ENCODE peak calls at places on chromosomes 4 and X, in five cellular contexts. One of them, this sample, is unnamed.
A peak's percentile ranks its signal among the peaks of the same experiment; 100 is the strongest.

GRCh38 chrX:28585767-28586166 is 1.5 kb upstream of the IL1RAPL1 start:
- DNase-seq in ascending aorta: no peak
- DNase-seq in endodermal cell: peak; percentile 50
- DNase-seq in Panc1: no peak
- DNase-seq in sigmoid colon: no peak
- DNase-seq in this sample: no peak

GRCh38 chr4:3299122-3299521 is 6.3 kb downstream of the RGS12 start:
- DNase-seq in sigmoid colon: no peak
- DNase-seq in Panc1: no peak
- DNase-seq in ascending aorta: peak; percentile 50
- DNase-seq in endodermal cell: peak; percentile 35
- DNase-seq in this sample: no peak

GRCh38 chrX:118513120-118513899 is 17.7 kb downstream of the DOCK11 start:
- DNase-seq in endodermal cell: no peak
- DNase-seq in ascending aorta: peak; percentile 70
- DNase-seq in sigmoid colon: no peak
- DNase-seq in Panc1: no peak
- DNase-seq in this sample: no peak

GRCh38 chr4:79466621-79467020 is 58.6 kb upstream of the GK2 start:
- DNase-seq in endodermal cell: no peak
- DNase-seq in ascending aorta: no peak
- DNase-seq in sigmoid colon: no peak
- DNase-seq in Panc1: no peak
- DNase-seq in this sample: no peak

GRCh38 chrX:153400146-153401132 is 711 bp downstream of the PNMA6E start:
- DNase-seq in ascending aorta: no peak
- DNase-seq in endodermal cell: peak; percentile 86
- DNase-seq in sigmoid colon: no peak
- DNase-seq in Panc1: no peak
- DNase-seq in this sample: peak; percentile 82

GRCh38 chr4:121484633-121485032 is 103.8 kb upstream of the QRFPR start:
- DNase-seq in Panc1: peak; percentile 20
- DNase-seq in endodermal cell: peak; percentile 77
- DNase-seq in sigmoid colon: no peak
- DNase-seq in ascending aorta: no peak
- DNase-seq in this sample: peak; percentile 52

GRCh38 chr4:165929662-165930061 is 56.6 kb downstream of the TLL1 start:
- DNase-seq in sigmoid colon: no peak
- DNase-seq in Panc1: no peak
- DNase-seq in ascending aorta: no peak
- DNase-seq in endodermal cell: no peak
- DNase-seq in this sample: no peak

GRCh38 chr4:26197018-26197779 is 123.6 kb upstream of the RBPJ start:
- DNase-seq in sigmoid colon: no peak
- DNase-seq in endodermal cell: no peak
- DNase-seq in Panc1: peak; percentile 93
- DNase-seq in ascending aorta: peak; percentile 65
- DNase-seq in this sample: no peak

GRCh38 chr4:75555294-75556164 is at the start of gene ODAPH:
- DNase-seq in sigmoid colon: no peak
- DNase-seq in endodermal cell: peak; percentile 50
- DNase-seq in ascending aorta: no peak
- DNase-seq in Panc1: no peak
- DNase-seq in this sample: peak; percentile 14

GRCh38 chr4:99853993-99854392 is 37.4 kb downstream of the DAPP1 start:
- DNase-seq in ascending aorta: no peak
- DNase-seq in Panc1: no peak
- DNase-seq in endodermal cell: no peak
- DNase-seq in sigmoid colon: no peak
- DNase-seq in this sample: no peak

GRCh38 chr4:119748853-119749252 is 120.2 kb upstream of the PDE5A start:
- DNase-seq in ascending aorta: no peak
- DNase-seq in endodermal cell: no peak
- DNase-seq in Panc1: no peak
- DNase-seq in sigmoid colon: no peak
- DNase-seq in this sample: no peak

GRCh38 chrX:48996969-48997368 is 5.1 kb downstream of the GRIPAP1 start:
- DNase-seq in endodermal cell: peak; percentile 65
- DNase-seq in Panc1: no peak
- DNase-seq in ascending aorta: no peak
- DNase-seq in sigmoid colon: no peak
- DNase-seq in this sample: peak; percentile 49

GRCh38 chr4:164461901-164462300 is 292.0 kb upstream of the SMIM31 start:
- DNase-seq in endodermal cell: no peak
- DNase-seq in ascending aorta: no peak
- DNase-seq in sigmoid colon: no peak
- DNase-seq in Panc1: no peak
- DNase-seq in this sample: no peak

GRCh38 chrX:3393581-3394111 is 47.2 kb upstream of the MXRA5 start:
- DNase-seq in ascending aorta: no peak
- DNase-seq in Panc1: no peak
- DNase-seq in endodermal cell: peak; percentile 50
- DNase-seq in sigmoid colon: no peak
- DNase-seq in this sample: no peak

GRCh38 chr4:181548873-181549541 is 694.2 kb upstream of the TENM3 start:
- DNase-seq in endodermal cell: no peak
- DNase-seq in sigmoid colon: no peak
- DNase-seq in ascending aorta: no peak
- DNase-seq in Panc1: peak; percentile 7
- DNase-seq in this sample: no peak

GRCh38 chr4:71559957-71560541 is 221.2 kb downstream of the SLC4A4 start:
- DNase-seq in ascending aorta: no peak
- DNase-seq in endodermal cell: no peak
- DNase-seq in Panc1: no peak
- DNase-seq in sigmoid colon: no peak
- DNase-seq in this sample: no peak

GRCh38 chrX:145552643-145553042 is 265.0 kb upstream of the SLITRK2 start:
- DNase-seq in Panc1: no peak
- DNase-seq in ascending aorta: no peak
- DNase-seq in sigmoid colon: no peak
- DNase-seq in endodermal cell: no peak
- DNase-seq in this sample: no peak

GRCh38 chr4:65661469-65661868 is 8.8 kb downstream of the EPHA5 start:
- DNase-seq in Panc1: no peak
- DNase-seq in sigmoid colon: no peak
- DNase-seq in endodermal cell: peak; percentile 63
- DNase-seq in ascending aorta: no peak
- DNase-seq in this sample: no peak

GRCh38 chr4:59091376-59092142 is 1981.4 kb upstream of the IGFBP7 start:
- DNase-seq in sigmoid colon: peak; percentile 54
- DNase-seq in endodermal cell: peak; percentile 57
- DNase-seq in Panc1: no peak
- DNase-seq in ascending aorta: no peak
- DNase-seq in this sample: no peak

GRCh38 chrX:10859353-10859752 is 239.0 kb upstream of the MID1 start:
- DNase-seq in sigmoid colon: no peak
- DNase-seq in ascending aorta: no peak
- DNase-seq in endodermal cell: no peak
- DNase-seq in Panc1: no peak
- DNase-seq in this sample: no peak

GRCh38 chrX:24014388-24015018 is 12.5 kb downstream of the KLHL15 start:
- DNase-seq in sigmoid colon: no peak
- DNase-seq in Panc1: no peak
- DNase-seq in endodermal cell: no peak
- DNase-seq in ascending aorta: no peak
- DNase-seq in this sample: no peak

GRCh38 chr4:12979797-12980196 is 504.3 kb downstream of the RAB28 start:
- DNase-seq in ascending aorta: no peak
- DNase-seq in endodermal cell: no peak
- DNase-seq in sigmoid colon: peak; percentile 81
- DNase-seq in Panc1: no peak
- DNase-seq in this sample: no peak

GRCh38 chrX:123731987-123732678 is 719 bp downstream of the THOC2 start:
- DNase-seq in endodermal cell: peak; percentile 66
- DNase-seq in Panc1: no peak
- DNase-seq in ascending aorta: no peak
- DNase-seq in sigmoid colon: no peak
- DNase-seq in this sample: peak; percentile 9

GRCh38 chr4:55884093-55884850 is 30.8 kb downstream of the EXOC1 start:
- DNase-seq in sigmoid colon: no peak
- DNase-seq in ascending aorta: no peak
- DNase-seq in Panc1: no peak
- DNase-seq in endodermal cell: no peak
- DNase-seq in this sample: no peak

GRCh38 chr4:25367004-25367621 is 9.9 kb upstream of the ANAPC4 start:
- DNase-seq in Panc1: no peak
- DNase-seq in ascending aorta: no peak
- DNase-seq in sigmoid colon: no peak
- DNase-seq in endodermal cell: no peak
- DNase-seq in this sample: no peak

GRCh38 chr4:152634110-152634760 is 45.6 kb downstream of the TMEM154 start:
- DNase-seq in sigmoid colon: no peak
- DNase-seq in endodermal cell: no peak
- DNase-seq in ascending aorta: no peak
- DNase-seq in Panc1: no peak
- DNase-seq in this sample: no peak

GRCh38 chrX:47233333-47234113 is 714 bp downstream of the USP11 start:
- DNase-seq in sigmoid colon: peak; percentile 98
- DNase-seq in Panc1: peak; percentile 84
- DNase-seq in ascending aorta: peak; percentile 97
- DNase-seq in endodermal cell: peak; percentile 99
- DNase-seq in this sample: peak; percentile 90

GRCh38 chr4:87038837-87039715 is 104.3 kb downstream of the AFF1 start:
- DNase-seq in ascending aorta: peak; percentile 94
- DNase-seq in Panc1: no peak
- DNase-seq in sigmoid colon: peak; percentile 88
- DNase-seq in endodermal cell: peak; percentile 86
- DNase-seq in this sample: peak; percentile 58

GRCh38 chr4:134328741-134329140 is 127.2 kb upstream of the PABPC4L start:
- DNase-seq in endodermal cell: peak; percentile 53
- DNase-seq in ascending aorta: no peak
- DNase-seq in Panc1: no peak
- DNase-seq in sigmoid colon: no peak
- DNase-seq in this sample: no peak

GRCh38 chrX:47316276-47317025 is 53.9 kb upstream of the ZNF157 start:
- DNase-seq in endodermal cell: peak; percentile 88
- DNase-seq in sigmoid colon: no peak
- DNase-seq in ascending aorta: no peak
- DNase-seq in Panc1: no peak
- DNase-seq in this sample: no peak

GRCh38 chr4:57655342-57655741 is 545.2 kb upstream of the IGFBP7 start:
- DNase-seq in Panc1: no peak
- DNase-seq in ascending aorta: no peak
- DNase-seq in endodermal cell: no peak
- DNase-seq in sigmoid colon: no peak
- DNase-seq in this sample: no peak

GRCh38 chr4:121428721-121429120 is 47.9 kb upstream of the QRFPR start:
- DNase-seq in sigmoid colon: no peak
- DNase-seq in Panc1: no peak
- DNase-seq in ascending aorta: no peak
- DNase-seq in endodermal cell: no peak
- DNase-seq in this sample: no peak

GRCh38 chr4:100062921-100063320 is 112.8 kb upstream of the H2AZ1 start:
- DNase-seq in Panc1: no peak
- DNase-seq in sigmoid colon: no peak
- DNase-seq in ascending aorta: no peak
- DNase-seq in endodermal cell: no peak
- DNase-seq in this sample: no peak

GRCh38 chrX:135974279-135974856 is 580 bp upstream of the MMGT1 start:
- DNase-seq in endodermal cell: peak; percentile 89
- DNase-seq in Panc1: no peak
- DNase-seq in ascending aorta: peak; percentile 82
- DNase-seq in sigmoid colon: peak; percentile 91
- DNase-seq in this sample: peak; percentile 70

GRCh38 chr4:177554966-177555574 is 112.8 kb upstream of the AGA start:
- DNase-seq in ascending aorta: no peak
- DNase-seq in Panc1: peak; percentile 17
- DNase-seq in endodermal cell: peak; percentile 66
- DNase-seq in sigmoid colon: no peak
- DNase-seq in this sample: no peak

GRCh38 chrX:22095306-22095705 is 63.2 kb downstream of the PHEX start:
- DNase-seq in Panc1: no peak
- DNase-seq in endodermal cell: peak; percentile 51
- DNase-seq in ascending aorta: no peak
- DNase-seq in sigmoid colon: peak; percentile 84
- DNase-seq in this sample: no peak

GRCh38 chr4:142005519-142005918 is 369.1 kb downstream of the IL15 start:
- DNase-seq in endodermal cell: no peak
- DNase-seq in ascending aorta: no peak
- DNase-seq in Panc1: no peak
- DNase-seq in sigmoid colon: no peak
- DNase-seq in this sample: no peak
- H3K9me3 ChIP-seq in endodermal cell: peaks cover 4% of the 10 kb centered on the region
- H3K9me3 ChIP-seq in ascending aorta: no peaks in the 10 kb centered on the region
- H3K9me3 ChIP-seq in Panc1: no peaks in the 10 kb centered on the region
- H3K9me3 ChIP-seq in sigmoid colon: no peaks in the 10 kb centered on the region
- H3K9me3 ChIP-seq in this sample: peaks cover 5% of the 10 kb centered on the region

DNA sequence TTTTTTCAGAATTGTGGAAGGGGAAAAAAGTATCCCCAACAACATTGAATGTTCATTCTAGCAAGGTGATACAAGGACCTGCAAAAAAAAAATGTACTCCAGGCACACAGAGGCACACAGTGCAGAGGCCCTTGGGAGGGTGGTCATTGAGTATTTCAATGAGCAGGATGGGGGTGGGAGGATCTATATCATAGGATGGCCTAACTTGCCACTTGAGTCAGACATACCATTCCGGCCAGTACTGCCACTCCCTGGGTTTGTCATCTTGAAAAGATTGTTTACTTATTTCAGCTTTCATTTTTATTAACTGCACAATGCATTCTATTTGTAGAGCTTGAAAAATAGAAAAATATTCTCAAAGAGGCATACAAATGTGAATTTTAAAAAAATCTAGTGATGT is 18.7 kb downstream of the ZNF595 start:
- DNase-seq in endodermal cell: no peak
- DNase-seq in ascending aorta: no peak
- DNase-seq in Panc1: no peak
- DNase-seq in sigmoid colon: no peak
- DNase-seq in this sample: no peak
- H3K9me3 ChIP-seq in endodermal cell: peaks cover 84% of the 10 kb centered on the region
- H3K9me3 ChIP-seq in ascending aorta: peaks cover 64% of the 10 kb centered on the region
- H3K9me3 ChIP-seq in Panc1: peaks cover 59% of the 10 kb centered on the region
- H3K9me3 ChIP-seq in sigmoid colon: peaks cover 41% of the 10 kb centered on the region
- H3K9me3 ChIP-seq in this sample: peaks cover 34% of the 10 kb centered on the region

GRCh38 chr4:142194905-142195304 is 558.5 kb downstream of the IL15 start:
- DNase-seq in endodermal cell: no peak
- DNase-seq in ascending aorta: no peak
- DNase-seq in sigmoid colon: no peak
- DNase-seq in Panc1: no peak
- DNase-seq in this sample: no peak

GRCh38 chr4:142191901-142192300 is 555.5 kb downstream of the IL15 start:
- DNase-seq in endodermal cell: no peak
- DNase-seq in ascending aorta: no peak
- DNase-seq in Panc1: no peak
- DNase-seq in sigmoid colon: no peak
- DNase-seq in this sample: no peak
- H3K9me3 ChIP-seq in endodermal cell: no peaks in the 10 kb centered on the region
- H3K9me3 ChIP-seq in ascending aorta: no peaks in the 10 kb centered on the region
- H3K9me3 ChIP-seq in Panc1: no peaks in the 10 kb centered on the region
- H3K9me3 ChIP-seq in sigmoid colon: no peaks in the 10 kb centered on the region
- H3K9me3 ChIP-seq in this sample: no peaks in the 10 kb centered on the region

DNA sequence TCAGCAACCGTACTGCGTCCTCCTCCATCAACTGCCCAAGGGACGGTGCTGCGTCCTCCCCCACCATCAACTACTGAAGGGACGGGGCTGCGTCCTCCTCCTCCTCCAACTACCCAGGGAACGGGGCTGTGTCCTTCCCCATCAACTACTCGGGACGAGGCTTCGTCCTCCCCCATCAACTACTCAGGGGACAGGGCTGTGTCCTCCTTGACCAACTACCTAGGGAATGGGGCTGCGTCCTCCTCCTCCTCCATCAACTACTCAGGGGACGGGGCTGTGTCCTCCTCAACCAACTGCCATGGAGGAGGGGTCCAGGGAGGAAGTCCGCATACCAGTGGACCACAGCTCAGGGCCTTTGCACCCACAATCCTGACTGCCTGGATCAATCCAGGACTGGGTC is 24.4 kb downstream of the PPP2R3B start:
- DNase-seq in endodermal cell: no peak
- DNase-seq in sigmoid colon: no peak
- DNase-seq in ascending aorta: no peak
- DNase-seq in Panc1: no peak
- DNase-seq in this sample: no peak
- H3K9me3 ChIP-seq in endodermal cell: peaks cover 17% of the 10 kb centered on the region
- H3K9me3 ChIP-seq in sigmoid colon: no peaks in the 10 kb centered on the region
- H3K9me3 ChIP-seq in ascending aorta: peaks cover 15% of the 10 kb centered on the region
- H3K9me3 ChIP-seq in Panc1: no peaks in the 10 kb centered on the region
- H3K9me3 ChIP-seq in this sample: peaks cover 7% of the 10 kb centered on the region

This sample was measured in WERI-Rb-1.